ENCODE peak calls at places on chromosomes 11 and 22, in nine cellular contexts. One of them, this sample, is unnamed.

GRCh38 chr11:118921929-118922744 is 3.6 kb downstream of the BCL9L start:
- DNase-seq in trophoblast cell: peak
- DNase-seq in AG04450: no peak
- DNase-seq in cardiac muscle cell: peak
- DNase-seq in GM23248: peak
- DNase-seq in IMR-90: peak
- DNase-seq in RWPE1: peak
- DNase-seq in CD8-positive, alpha-beta memory T cell: no peak
- DNase-seq in naive thymus-derived CD4-positive, alpha-beta T cell: peak
- DNase-seq in this sample: no peak

GRCh38 chr11:47992959-47993820 is 12.8 kb downstream of the PTPRJ start:
- DNase-seq in CD8-positive, alpha-beta memory T cell: no peak
- DNase-seq in RWPE1: no peak
- DNase-seq in naive thymus-derived CD4-positive, alpha-beta T cell: no peak
- DNase-seq in IMR-90: peak
- DNase-seq in trophoblast cell: peak
- DNase-seq in AG04450: no peak
- DNase-seq in cardiac muscle cell: no peak
- DNase-seq in GM23248: peak
- DNase-seq in this sample: no peak

GRCh38 chr11:45638051-45638450 is 27.4 kb downstream of the CHST1 start:
- DNase-seq in CD8-positive, alpha-beta memory T cell: no peak
- DNase-seq in cardiac muscle cell: no peak
- DNase-seq in naive thymus-derived CD4-positive, alpha-beta T cell: no peak
- DNase-seq in RWPE1: no peak
- DNase-seq in GM23248: no peak
- DNase-seq in trophoblast cell: no peak
- DNase-seq in IMR-90: no peak
- DNase-seq in AG04450: no peak
- DNase-seq in this sample: no peak

GRCh38 chr22:47171441-47172221 is 409.2 kb downstream of the TBC1D22A start:
- DNase-seq in AG04450: no peak
- DNase-seq in trophoblast cell: no peak
- DNase-seq in GM23248: no peak
- DNase-seq in IMR-90: no peak
- DNase-seq in CD8-positive, alpha-beta memory T cell: no peak
- DNase-seq in naive thymus-derived CD4-positive, alpha-beta T cell: no peak
- DNase-seq in cardiac muscle cell: no peak
- DNase-seq in RWPE1: no peak
- DNase-seq in this sample: no peak

GRCh38 chr11:123404626-123405025 is 25.4 kb upstream of the GRAMD1B start:
- DNase-seq in GM23248: no peak
- DNase-seq in IMR-90: no peak
- DNase-seq in AG04450: no peak
- DNase-seq in cardiac muscle cell: peak
- DNase-seq in RWPE1: no peak
- DNase-seq in naive thymus-derived CD4-positive, alpha-beta T cell: no peak
- DNase-seq in CD8-positive, alpha-beta memory T cell: no peak
- DNase-seq in trophoblast cell: no peak
- DNase-seq in this sample: no peak

GRCh38 chr11:11000546-11001283 is 142.9 kb upstream of the ZBED5 start:
- DNase-seq in IMR-90: no peak
- DNase-seq in AG04450: no peak
- DNase-seq in RWPE1: no peak
- DNase-seq in naive thymus-derived CD4-positive, alpha-beta T cell: no peak
- DNase-seq in GM23248: no peak
- DNase-seq in trophoblast cell: peak
- DNase-seq in cardiac muscle cell: no peak
- DNase-seq in CD8-positive, alpha-beta memory T cell: no peak
- DNase-seq in this sample: no peak

GRCh38 chr11:71397961-71398360 is 50.2 kb downstream of the DHCR7 start:
- DNase-seq in CD8-positive, alpha-beta memory T cell: no peak
- DNase-seq in AG04450: no peak
- DNase-seq in cardiac muscle cell: no peak
- DNase-seq in RWPE1: no peak
- DNase-seq in GM23248: no peak
- DNase-seq in IMR-90: no peak
- DNase-seq in trophoblast cell: no peak
- DNase-seq in naive thymus-derived CD4-positive, alpha-beta T cell: no peak
- DNase-seq in this sample: no peak

GRCh38 chr22:33024626-33025025 is 33.6 kb downstream of the SYN3 start:
- DNase-seq in naive thymus-derived CD4-positive, alpha-beta T cell: no peak
- DNase-seq in trophoblast cell: no peak
- DNase-seq in AG04450: no peak
- DNase-seq in RWPE1: no peak
- DNase-seq in IMR-90: no peak
- DNase-seq in cardiac muscle cell: no peak
- DNase-seq in CD8-positive, alpha-beta memory T cell: no peak
- DNase-seq in GM23248: no peak
- DNase-seq in this sample: no peak

GRCh38 chr11:111540114-111540920 is at the start of gene LAYN:
- DNase-seq in cardiac muscle cell: peak
- DNase-seq in GM23248: peak
- DNase-seq in CD8-positive, alpha-beta memory T cell: no peak
- DNase-seq in IMR-90: peak
- DNase-seq in naive thymus-derived CD4-positive, alpha-beta T cell: peak
- DNase-seq in trophoblast cell: peak
- DNase-seq in RWPE1: no peak
- DNase-seq in AG04450: no peak
- DNase-seq in this sample: no peak

GRCh38 chr11:34050967-34051348 is 573 bp upstream of the CAPRIN1 start:
- DNase-seq in IMR-90: peak
- DNase-seq in naive thymus-derived CD4-positive, alpha-beta T cell: no peak
- DNase-seq in GM23248: peak
- DNase-seq in RWPE1: no peak
- DNase-seq in trophoblast cell: no peak
- DNase-seq in cardiac muscle cell: peak
- DNase-seq in AG04450: no peak
- DNase-seq in CD8-positive, alpha-beta memory T cell: no peak
- DNase-seq in this sample: no peak

GRCh38 chr22:49300241-49300640 is 527.4 kb downstream of the BRD1 start:
- DNase-seq in naive thymus-derived CD4-positive, alpha-beta T cell: no peak
- DNase-seq in trophoblast cell: no peak
- DNase-seq in AG04450: no peak
- DNase-seq in cardiac muscle cell: no peak
- DNase-seq in IMR-90: no peak
- DNase-seq in CD8-positive, alpha-beta memory T cell: no peak
- DNase-seq in GM23248: no peak
- DNase-seq in RWPE1: no peak
- DNase-seq in this sample: no peak

GRCh38 chr11:1309498-1310314 is at the start of gene TOLLIP:
- DNase-seq in cardiac muscle cell: peak
- DNase-seq in IMR-90: peak
- DNase-seq in trophoblast cell: peak
- DNase-seq in CD8-positive, alpha-beta memory T cell: peak
- DNase-seq in GM23248: peak
- DNase-seq in AG04450: peak
- DNase-seq in RWPE1: peak
- DNase-seq in naive thymus-derived CD4-positive, alpha-beta T cell: peak
- DNase-seq in this sample: no peak

GRCh38 chr11:20160425-20161229 is at the start of gene DBX1:
- DNase-seq in cardiac muscle cell: no peak
- DNase-seq in IMR-90: no peak
- DNase-seq in AG04450: no peak
- DNase-seq in naive thymus-derived CD4-positive, alpha-beta T cell: no peak
- DNase-seq in trophoblast cell: no peak
- DNase-seq in RWPE1: no peak
- DNase-seq in CD8-positive, alpha-beta memory T cell: no peak
- DNase-seq in GM23248: no peak
- DNase-seq in this sample: no peak

GRCh38 chr11:123197711-123198110 is 2.7 kb upstream of the CLMP start:
- DNase-seq in RWPE1: peak
- DNase-seq in IMR-90: peak
- DNase-seq in trophoblast cell: peak
- DNase-seq in AG04450: peak
- DNase-seq in cardiac muscle cell: no peak
- DNase-seq in naive thymus-derived CD4-positive, alpha-beta T cell: no peak
- DNase-seq in GM23248: peak
- DNase-seq in CD8-positive, alpha-beta memory T cell: no peak
- DNase-seq in this sample: no peak

GRCh38 chr11:70913715-70914231 is 338.6 kb downstream of the SHANK2 start:
- DNase-seq in naive thymus-derived CD4-positive, alpha-beta T cell: no peak
- DNase-seq in AG04450: no peak
- DNase-seq in GM23248: no peak
- DNase-seq in CD8-positive, alpha-beta memory T cell: no peak
- DNase-seq in cardiac muscle cell: peak
- DNase-seq in IMR-90: no peak
- DNase-seq in RWPE1: no peak
- DNase-seq in trophoblast cell: no peak
- DNase-seq in this sample: no peak

GRCh38 chr22:29782061-29782845 is 15.1 kb downstream of the UQCR10 start:
- DNase-seq in CD8-positive, alpha-beta memory T cell: no peak
- DNase-seq in RWPE1: no peak
- DNase-seq in GM23248: peak
- DNase-seq in naive thymus-derived CD4-positive, alpha-beta T cell: no peak
- DNase-seq in IMR-90: peak
- DNase-seq in AG04450: no peak
- DNase-seq in cardiac muscle cell: no peak
- DNase-seq in trophoblast cell: no peak
- DNase-seq in this sample: peak

DNA sequence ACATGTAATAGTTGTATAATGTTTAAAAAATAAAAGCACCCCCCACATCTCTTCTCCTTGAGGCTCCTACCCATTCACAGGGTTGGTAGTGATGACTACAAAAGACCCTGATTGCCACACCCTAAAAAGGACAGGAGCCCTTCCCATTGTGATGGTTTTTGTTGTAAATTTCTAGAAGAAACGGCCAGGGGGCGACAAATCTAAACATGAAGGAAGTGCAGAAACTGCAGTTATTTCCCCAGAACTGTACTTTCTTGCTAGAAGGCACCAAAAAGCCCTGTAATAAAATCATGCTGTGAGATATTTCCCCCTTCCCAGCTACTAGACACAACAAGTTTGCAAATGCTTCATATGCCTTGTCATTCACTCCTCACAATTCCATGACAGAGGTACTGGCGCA is 10.8 kb downstream of the PRR5L start:
- DNase-seq in RWPE1: no peak
- DNase-seq in cardiac muscle cell: peak
- DNase-seq in IMR-90: no peak
- DNase-seq in CD8-positive, alpha-beta memory T cell: no peak
- DNase-seq in naive thymus-derived CD4-positive, alpha-beta T cell: no peak
- DNase-seq in GM23248: peak
- DNase-seq in trophoblast cell: peak
- DNase-seq in AG04450: no peak
- DNase-seq in this sample: no peak
- H3K27ac ChIP-seq in RWPE1: no peak
- H3K27ac ChIP-seq in cardiac muscle cell: no peak
- H3K27ac ChIP-seq in IMR-90: no peak
- H3K27ac ChIP-seq in CD8-positive, alpha-beta memory T cell: no peak
- H3K27ac ChIP-seq in naive thymus-derived CD4-positive, alpha-beta T cell: no peak
- H3K27ac ChIP-seq in GM23248: no peak
- H3K27ac ChIP-seq in trophoblast cell: no peak
- H3K27ac ChIP-seq in AG04450: no peak
- H3K27ac ChIP-seq in this sample: no peak

GRCh38 chr11:44348721-44349120 is 38.8 kb upstream of the ALX4 start:
- DNase-seq in IMR-90: no peak
- DNase-seq in naive thymus-derived CD4-positive, alpha-beta T cell: no peak
- DNase-seq in cardiac muscle cell: no peak
- DNase-seq in GM23248: no peak
- DNase-seq in CD8-positive, alpha-beta memory T cell: no peak
- DNase-seq in AG04450: no peak
- DNase-seq in trophoblast cell: no peak
- DNase-seq in RWPE1: no peak
- DNase-seq in this sample: no peak
- H3K27ac ChIP-seq in IMR-90: no peak
- H3K27ac ChIP-seq in naive thymus-derived CD4-positive, alpha-beta T cell: no peak
- H3K27ac ChIP-seq in cardiac muscle cell: no peak
- H3K27ac ChIP-seq in GM23248: no peak
- H3K27ac ChIP-seq in CD8-positive, alpha-beta memory T cell: no peak
- H3K27ac ChIP-seq in AG04450: no peak
- H3K27ac ChIP-seq in trophoblast cell: no peak
- H3K27ac ChIP-seq in RWPE1: no peak
- H3K27ac ChIP-seq in this sample: no peak

GRCh38 chr22:44700456-44700855 is 1.5 kb upstream of the PRR5 start:
- DNase-seq in AG04450: no peak
- DNase-seq in GM23248: no peak
- DNase-seq in cardiac muscle cell: no peak
- DNase-seq in CD8-positive, alpha-beta memory T cell: no peak
- DNase-seq in RWPE1: no peak
- DNase-seq in trophoblast cell: no peak
- DNase-seq in naive thymus-derived CD4-positive, alpha-beta T cell: no peak
- DNase-seq in IMR-90: peak
- DNase-seq in this sample: no peak
- H3K27ac ChIP-seq in AG04450: no peak
- H3K27ac ChIP-seq in GM23248: no peak
- H3K27ac ChIP-seq in cardiac muscle cell: no peak
- H3K27ac ChIP-seq in CD8-positive, alpha-beta memory T cell: no peak
- H3K27ac ChIP-seq in RWPE1: no peak
- H3K27ac ChIP-seq in trophoblast cell: no peak
- H3K27ac ChIP-seq in naive thymus-derived CD4-positive, alpha-beta T cell: no peak
- H3K27ac ChIP-seq in IMR-90: no peak
- H3K27ac ChIP-seq in this sample: no peak

DNA sequence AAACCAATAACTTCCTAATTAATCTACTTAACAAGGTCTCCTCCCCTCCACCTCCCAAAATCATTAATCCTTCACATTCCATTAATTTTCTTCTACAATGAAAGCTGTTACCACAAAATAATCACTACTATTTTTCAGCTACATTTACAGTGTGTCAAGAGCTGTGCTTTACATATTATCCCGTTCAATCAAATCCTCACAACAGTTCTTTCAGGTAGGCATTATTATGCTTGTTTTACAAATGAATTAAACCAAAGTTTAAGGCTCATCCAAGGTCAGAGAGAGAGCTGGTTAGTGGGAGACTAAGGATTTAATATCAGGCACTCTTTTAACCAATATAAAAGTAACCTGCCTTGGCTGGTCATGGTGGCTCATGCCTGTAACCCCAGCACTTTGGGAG is 107.4 kb downstream of the SIK3 start:
- DNase-seq in AG04450: no peak
- DNase-seq in CD8-positive, alpha-beta memory T cell: no peak
- DNase-seq in RWPE1: no peak
- DNase-seq in naive thymus-derived CD4-positive, alpha-beta T cell: no peak
- DNase-seq in IMR-90: no peak
- DNase-seq in trophoblast cell: no peak
- DNase-seq in cardiac muscle cell: no peak
- DNase-seq in GM23248: no peak
- DNase-seq in this sample: no peak
- H3K27ac ChIP-seq in AG04450: no peak
- H3K27ac ChIP-seq in CD8-positive, alpha-beta memory T cell: no peak
- H3K27ac ChIP-seq in RWPE1: no peak
- H3K27ac ChIP-seq in naive thymus-derived CD4-positive, alpha-beta T cell: no peak
- H3K27ac ChIP-seq in IMR-90: no peak
- H3K27ac ChIP-seq in trophoblast cell: no peak
- H3K27ac ChIP-seq in cardiac muscle cell: peak
- H3K27ac ChIP-seq in GM23248: no peak
- H3K27ac ChIP-seq in this sample: peak

GRCh38 chr11:96103721-96104120 is 179.8 kb upstream of the MTMR2 start:
- DNase-seq in naive thymus-derived CD4-positive, alpha-beta T cell: no peak
- DNase-seq in IMR-90: no peak
- DNase-seq in AG04450: no peak
- DNase-seq in RWPE1: no peak
- DNase-seq in GM23248: no peak
- DNase-seq in CD8-positive, alpha-beta memory T cell: no peak
- DNase-seq in cardiac muscle cell: no peak
- DNase-seq in trophoblast cell: no peak
- DNase-seq in this sample: no peak
- H3K27ac ChIP-seq in naive thymus-derived CD4-positive, alpha-beta T cell: no peak
- H3K27ac ChIP-seq in IMR-90: peak
- H3K27ac ChIP-seq in AG04450: peak
- H3K27ac ChIP-seq in RWPE1: no peak
- H3K27ac ChIP-seq in GM23248: peak
- H3K27ac ChIP-seq in CD8-positive, alpha-beta memory T cell: no peak
- H3K27ac ChIP-seq in cardiac muscle cell: no peak
- H3K27ac ChIP-seq in trophoblast cell: peak
- H3K27ac ChIP-seq in this sample: no peak

This sample was measured in caudate nucleus.